ENCODE peak calls at places on chromosomes 5 and 9, in ten cellular contexts. F, X, A, V, D, R, W, J, Q and I are unnamed samples.

GRCh38 chr5:110785356-110785755 is 46.5 kb downstream of the SLC25A46 start:
- DNase-seq in R (no peak), J (no peak), Q (no peak), A (no peak), F (no peak), W (no peak), X (no peak), D (no peak), V (no peak), I (no peak)

GRCh38 chr9:109270971-109271900 is 49.6 kb downstream of the EPB41L4B start:
- DNase-seq in R (no peak), X (no peak), D (no peak), A (no peak), J (no peak), Q (peak), F (no peak), W (no peak), V (no peak), I (no peak)

GRCh38 chr5:179779826-179780225 is 14.0 kb upstream of the LTC4S start:
- DNase-seq in Q (no peak), V (no peak), R (no peak), X (no peak), F (no peak), J (no peak), W (no peak), D (no peak), A (no peak), I (no peak)

GRCh38 chr5:16568875-16569580 is 47.8 kb downstream of the RETREG1 start:
- DNase-seq in A (no peak), R (no peak), F (no peak), X (no peak), Q (peak), J (no peak), V (no peak), W (peak), D (peak), I (no peak)

GRCh38 chr5:150394912-150395689 is 17.6 kb downstream of the CD74 start:
- DNase-seq in V (no peak), D (no peak), A (no peak), F (no peak), R (no peak), W (no peak), J (no peak), X (no peak), Q (no peak), I (no peak)

GRCh38 chr5:175380701-175381100 is 63.3 kb downstream of the DRD1 start:
- DNase-seq in X (no peak), W (no peak), Q (no peak), D (no peak), V (no peak), R (no peak), A (no peak), J (no peak), F (no peak), I (no peak)

GRCh38 chr5:111757582-111758283 is 739 bp upstream of the NREP start:
- DNase-seq in W (peak), D (peak), J (peak), A (peak), Q (peak), F (peak), R (peak), X (peak), V (peak), I (peak)

GRCh38 chr9:127346584-127346983 is 50.4 kb upstream of the SLC2A8 start:
- DNase-seq in X (no peak), W (no peak), J (no peak), R (no peak), D (no peak), F (no peak), Q (no peak), A (no peak), V (no peak), I (no peak)

GRCh38 chr5:56247596-56247995 is 14.5 kb upstream of the ANKRD55 start:
- DNase-seq in Q (no peak), F (no peak), J (no peak), W (no peak), R (no peak), D (no peak), V (no peak), A (no peak), X (no peak), I (no peak)

GRCh38 chr5:114238771-114239313 is 123.0 kb upstream of the KCNN2 start:
- DNase-seq in R (no peak), W (no peak), F (no peak), Q (no peak), X (no peak), J (no peak), V (no peak), D (no peak), A (no peak), I (no peak)

GRCh38 chr5:127070243-127070642 is 3.1 kb downstream of the C5orf63 start:
- DNase-seq in W (no peak), X (no peak), Q (no peak), D (no peak), F (no peak), A (no peak), V (no peak), J (no peak), R (no peak), I (no peak)

GRCh38 chr9:21323091-21323490 is 12.1 kb downstream of the KLHL9 start:
- DNase-seq in D (no peak), F (no peak), R (no peak), Q (no peak), A (peak), W (no peak), X (no peak), V (no peak), J (no peak), I (no peak)

GRCh38 chr5:96333397-96333790 is 99.7 kb downstream of the PCSK1 start:
- DNase-seq in D (no peak), W (no peak), F (no peak), X (no peak), V (no peak), Q (no peak), A (no peak), R (no peak), J (no peak), I (no peak)

GRCh38 chr9:137912671-137913070 is 35.1 kb downstream of the CACNA1B start:
- DNase-seq in X (no peak), F (no peak), R (no peak), W (no peak), V (no peak), D (no peak), J (no peak), Q (no peak), A (no peak), I (no peak)

GRCh38 chr9:135023389-135023788 is 64.1 kb upstream of the OLFM1 start:
- DNase-seq in J (no peak), Q (no peak), R (no peak), D (no peak), V (no peak), X (no peak), A (no peak), W (no peak), F (no peak), I (no peak)

GRCh38 chr5:150801117-150801927 is 22.8 kb downstream of the SMIM3 start:
- DNase-seq in D (peak), R (no peak), F (no peak), J (peak), V (no peak), X (peak), W (no peak), Q (peak), A (peak), I (no peak)

GRCh38 chr5:6383376-6383775 is 5.0 kb upstream of the MED10 start:
- DNase-seq in F (no peak), Q (peak), W (no peak), A (no peak), X (no peak), D (no peak), R (no peak), V (no peak), J (no peak), I (no peak)

GRCh38 chr5:134053840-134054338 is 49.1 kb upstream of the VDAC1 start:
- DNase-seq in Q (no peak), W (no peak), X (peak), F (no peak), R (no peak), D (peak), J (no peak), A (peak), V (no peak), I (no peak)

GRCh38 chr5:38532165-38532669 is 24.2 kb downstream of the LIFR start:
- DNase-seq in X (no peak), J (no peak), V (no peak), W (no peak), R (no peak), A (no peak), Q (peak), F (no peak), D (no peak), I (no peak)

GRCh38 chr5:27308151-27308550 is 269.8 kb upstream of the CDH9 start:
- DNase-seq in J (no peak), W (no peak), Q (no peak), R (no peak), D (no peak), A (no peak), X (no peak), F (no peak), V (no peak), I (peak)

GRCh38 chr5:110333384-110333783 is 393.1 kb downstream of the TMEM232 start:
- DNase-seq in J (peak), A (no peak), F (no peak), X (no peak), W (no peak), Q (peak), R (no peak), D (no peak), V (no peak), I (no peak)

GRCh38 chr5:177117441-177118045 is 16.0 kb upstream of the NSD1 start:
- DNase-seq in X (no peak), D (no peak), F (no peak), A (no peak), V (no peak), Q (no peak), R (no peak), W (no peak), J (no peak), I (no peak)

GRCh38 chr5:33277061-33277460 is 163.7 kb upstream of the TARS1 start:
- DNase-seq in A (no peak), Q (no peak), J (no peak), F (no peak), X (no peak), W (no peak), D (no peak), V (no peak), R (no peak), I (no peak)

GRCh38 chr5:80239680-80240367 is 16.0 kb downstream of the SERINC5 start:
- DNase-seq in Q (no peak), A (no peak), D (no peak), J (no peak), R (no peak), V (no peak), W (no peak), F (no peak), X (no peak), I (no peak)

GRCh38 chr5:10513501-10514442 is 50.1 kb upstream of the ANKRD33B start:
- DNase-seq in F (no peak), W (no peak), Q (no peak), R (no peak), V (no peak), D (no peak), A (peak), X (no peak), J (no peak), I (peak)

GRCh38 chr9:134537891-134538520 is 103.6 kb upstream of the COL5A1 start:
- DNase-seq in F (no peak), W (no peak), Q (no peak), A (no peak), V (no peak), X (no peak), R (no peak), J (no peak), D (no peak), I (no peak)

GRCh38 chr5:157819502-157820125 is 39.3 kb downstream of the CLINT1 start:
- DNase-seq in F (no peak), V (no peak), W (no peak), J (no peak), X (no peak), Q (no peak), A (no peak), D (peak), R (no peak), I (no peak)

GRCh38 chr5:173412566-173412965 is 84.4 kb upstream of the STC2 start:
- DNase-seq in A (no peak), D (no peak), Q (no peak), R (no peak), X (no peak), J (no peak), W (no peak), V (no peak), F (no peak), I (no peak)

GRCh38 chr5:139232161-139232724 is 34.1 kb upstream of the SIL1 start:
- DNase-seq in J (no peak), Q (no peak), F (no peak), D (no peak), W (no peak), A (no peak), X (no peak), R (no peak), V (no peak), I (no peak)